ENCODE peak calls at places on chromosomes 5 and 9, in four cellular contexts. T is HCT116, A is SK-N-SH, H is HepG2. Y is an unnamed sample.

GRCh38 chr5:111735829-111736228 is 21.2 kb downstream of the NREP start:
- DNase-seq in A (no peak), T (no peak), H (no peak), Y (no peak)

GRCh38 chr9:29640507-29640906 is 2067.2 kb upstream of the C9orf72 start:
- DNase-seq in H (no peak), T (no peak), A (no peak), Y (no peak)

GRCh38 chr5:174828786-174829510 is 104.6 kb downstream of the MSX2 start:
- DNase-seq in T (no peak), A (no peak), H (no peak), Y (no peak)

GRCh38 chr9:88808019-88808656 is 183.1 kb upstream of the S1PR3 start:
- DNase-seq in A (peak; percentile 69), T (no peak), H (no peak), Y (no peak)

GRCh38 chr9:2086971-2087370 is 71.8 kb downstream of the SMARCA2 start:
- DNase-seq in T (no peak), A (no peak), H (no peak), Y (no peak)

GRCh38 chr9:38018964-38019602 is 49.9 kb downstream of the SHB start:
- DNase-seq in T (no peak), A (no peak), H (peak; percentile 63), Y (no peak)

GRCh38 chr5:159987031-159987674 is 21.8 kb upstream of the TTC1 start:
- DNase-seq in H (peak; percentile 34), T (peak; percentile 57), A (peak; percentile 81), Y (peak; percentile 70)

GRCh38 chr9:38181866-38182265 is 112.8 kb upstream of the SHB start:
- DNase-seq in A (no peak), H (no peak), T (no peak), Y (no peak)

GRCh38 chr5:161094411-161094810 is 242.4 kb upstream of the ATP10B start:
- DNase-seq in H (no peak), A (no peak), T (no peak), Y (no peak)

GRCh38 chr9:20593551-20593950 is 28.7 kb downstream of the MLLT3 start:
- DNase-seq in H (no peak), A (no peak), T (no peak), Y (no peak)

GRCh38 chr5:79236364-79236969 is 536 bp downstream of the JMY start:
- DNase-seq in T (no peak), H (no peak), A (peak; percentile 82), Y (peak; percentile 56)

GRCh38 chr5:139638090-139638735 is 9.9 kb upstream of the CXXC5 start:
- DNase-seq in T (no peak), A (peak; percentile 89), H (no peak), Y (peak; percentile 67)

GRCh38 chr5:142246263-142246662 is 78.6 kb downstream of the SPRY4 start:
- DNase-seq in H (peak; percentile 25), T (no peak), A (no peak), Y (no peak)

GRCh38 chr9:78786794-78787193 is 489.9 kb downstream of the PSAT1 start:
- DNase-seq in A (no peak), T (no peak), H (no peak), Y (no peak)

GRCh38 chr5:3833566-3833965 is 237.9 kb downstream of the IRX1 start:
- DNase-seq in H (no peak), A (no peak), T (no peak), Y (no peak)

GRCh38 chr5:116557669-116558271 is 16.9 kb downstream of the SEMA6A start:
- DNase-seq in H (peak; percentile 39), A (peak; percentile 38), T (no peak), Y (peak; percentile 28)

GRCh38 chr5:116273458-116274242 is 188.8 kb downstream of the COMMD10 start:
- DNase-seq in H (no peak), T (no peak), A (no peak), Y (no peak)

GRCh38 chr9:131470581-131470991 is 32.1 kb upstream of the POMT1 start:
- DNase-seq in H (no peak), A (no peak), T (no peak), Y (no peak)

GRCh38 chr5:77308154-77308960 is 97.9 kb downstream of the PDE8B start:
- DNase-seq in A (no peak), T (no peak), H (no peak), Y (no peak)

GRCh38 chr5:3351581-3352442 is 243.8 kb upstream of the IRX1 start:
- DNase-seq in A (no peak), T (no peak), H (no peak), Y (no peak)

GRCh38 chr5:132425009-132425937 is 55.8 kb downstream of the SLC22A5 start:
- DNase-seq in T (no peak), A (no peak), H (no peak), Y (peak; percentile 70)

GRCh38 chr5:151086905-151087360 is 6.1 kb upstream of the TNIP1 start:
- DNase-seq in H (no peak), T (no peak), A (no peak), Y (no peak)

GRCh38 chr9:18461496-18461895 is 12.5 kb upstream of the ADAMTSL1 start:
- DNase-seq in H (no peak), T (no peak), A (no peak), Y (no peak)

GRCh38 chr9:124390812-124391658 is 24.2 kb downstream of the PSMB7 start:
- DNase-seq in H (peak; percentile 70), A (no peak), T (no peak), Y (peak; percentile 32)

GRCh38 chr5:93583799-93584530 is 943 bp downstream of the NR2F1 start:
- DNase-seq in H (peak; percentile 32), A (peak; percentile 81), T (no peak), Y (no peak)

GRCh38 chr5:53350991-53351770 is 129.2 kb upstream of the FST start:
- DNase-seq in H (no peak), T (no peak), A (no peak), Y (no peak)

GRCh38 chr5:149002761-149003689 is 59.8 kb downstream of the SH3TC2 start:
- DNase-seq in A (no peak), H (no peak), T (no peak), Y (no peak)

GRCh38 chr5:176596689-176597416 is 13.1 kb downstream of the GPRIN1 start:
- DNase-seq in A (no peak), H (no peak), T (no peak), Y (no peak)

GRCh38 chr9:89887286-89887685 is 282.5 kb downstream of the GADD45G start:
- DNase-seq in T (no peak), A (no peak), H (no peak), Y (no peak)

GRCh38 chr5:5424736-5425135 is 2.3 kb downstream of the ICE1 start:
- DNase-seq in A (no peak), T (no peak), H (no peak), Y (no peak)

GRCh38 chr5:60959156-60959555 is 14.2 kb downstream of the NDUFAF2 start:
- DNase-seq in T (peak; percentile 21), A (peak; percentile 14), H (no peak), Y (no peak)

GRCh38 chr5:68432682-68433081 is 217.1 kb downstream of the PIK3R1 start:
- DNase-seq in H (no peak), A (no peak), T (peak; percentile 68), Y (no peak)

GRCh38 chr9:36136894-36137391 is 410 bp downstream of the GLIPR2 start:
- DNase-seq in H (no peak), T (no peak), A (peak; percentile 58), Y (no peak)
- TF ChIP-seq ELF1 in H (no peak), T (no peak), A (no peak), Y (no peak)

GRCh38 chr5:603081-603998 is 8.8 kb upstream of the CEP72 start:
- DNase-seq in T (no peak), A (no peak), H (no peak), Y (no peak)
- TF ChIP-seq ELF1 in T (no peak), A (no peak), H (no peak), Y (no peak)

DNA sequence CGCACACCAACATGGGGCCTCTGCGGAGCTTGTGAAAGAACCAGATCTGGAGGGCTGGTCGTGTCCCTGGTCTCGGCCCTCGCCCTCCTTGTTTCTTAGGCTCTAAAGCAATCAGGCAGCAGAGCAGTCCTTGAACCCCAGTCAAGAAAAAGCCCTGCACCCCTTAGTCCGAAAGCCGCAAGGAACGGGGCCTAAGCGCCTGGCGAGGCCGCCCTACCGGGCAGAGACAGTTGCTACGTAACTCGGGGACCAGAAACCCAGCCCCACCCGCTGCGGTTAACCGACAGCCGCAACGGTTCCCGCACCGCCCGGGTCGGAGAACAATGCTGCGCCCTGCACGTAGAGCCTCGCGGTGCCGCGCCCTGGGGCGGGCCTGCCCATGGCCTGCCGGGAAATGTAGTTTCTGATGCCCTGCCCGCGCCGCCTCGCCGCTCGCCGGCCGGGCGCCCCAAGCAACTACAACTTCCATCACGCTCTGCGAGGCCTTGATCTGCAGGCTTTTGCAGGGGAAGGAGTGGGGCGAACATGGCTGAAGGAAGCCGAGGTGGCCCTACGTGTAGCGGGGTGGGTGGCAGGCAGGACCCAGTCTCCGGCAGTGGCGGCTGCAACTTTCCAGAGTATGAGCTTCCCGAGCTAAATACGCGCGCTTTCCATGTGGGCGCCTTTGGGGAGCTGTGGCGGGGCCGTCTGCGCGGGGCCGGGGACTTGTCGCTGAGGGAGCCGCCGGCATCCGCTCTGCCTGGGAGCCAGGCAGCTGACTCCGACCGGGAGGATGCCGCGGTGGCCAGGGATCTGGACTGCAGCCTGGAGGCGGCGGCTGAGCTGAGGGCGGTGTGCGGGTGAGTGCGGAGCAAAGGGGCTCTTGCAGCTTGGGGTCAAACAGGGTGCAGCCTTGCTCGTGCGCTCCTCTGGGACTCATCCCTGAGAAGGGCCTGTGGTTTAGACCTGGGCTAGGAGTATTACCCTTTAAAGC is at the start of gene SNAPC3:
- DNase-seq in H (peak; percentile 88), A (peak; percentile 95), T (peak; percentile 83), Y (peak; percentile 93)
- TF ChIP-seq ELF1 in H (peak; percentile 70), A (peak; percentile 52), T (no peak), Y (no peak)

GRCh38 chr5:43802119-43802518 is 199.1 kb downstream of the NNT start:
- DNase-seq in A (no peak), T (no peak), H (no peak), Y (no peak)
- TF ChIP-seq ELF1 in A (no peak), T (no peak), H (no peak), Y (no peak)

DNA sequence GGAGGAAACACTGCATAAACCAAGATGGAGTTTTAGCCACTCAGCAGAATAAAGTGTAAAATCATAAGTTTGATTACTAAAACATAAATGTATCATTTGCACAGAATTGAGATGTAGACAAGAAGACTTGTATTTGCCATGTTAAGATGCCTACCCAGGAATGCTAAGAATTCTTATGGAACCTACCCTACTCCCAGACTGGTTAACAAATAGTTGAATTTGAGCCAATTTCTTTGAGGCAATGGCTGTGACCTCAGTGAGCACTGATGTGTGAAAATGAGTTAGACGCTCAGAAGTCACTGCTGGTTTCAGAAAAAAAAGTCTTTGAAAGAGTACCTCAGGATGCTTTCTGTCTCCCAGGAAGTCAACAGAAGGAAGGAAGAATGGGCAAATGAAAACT is 95.6 kb downstream of the ESM1 start:
- DNase-seq in H (no peak), A (no peak), T (no peak), Y (no peak)
- TF ChIP-seq ELF1 in H (no peak), A (no peak), T (no peak), Y (no peak)

DNA sequence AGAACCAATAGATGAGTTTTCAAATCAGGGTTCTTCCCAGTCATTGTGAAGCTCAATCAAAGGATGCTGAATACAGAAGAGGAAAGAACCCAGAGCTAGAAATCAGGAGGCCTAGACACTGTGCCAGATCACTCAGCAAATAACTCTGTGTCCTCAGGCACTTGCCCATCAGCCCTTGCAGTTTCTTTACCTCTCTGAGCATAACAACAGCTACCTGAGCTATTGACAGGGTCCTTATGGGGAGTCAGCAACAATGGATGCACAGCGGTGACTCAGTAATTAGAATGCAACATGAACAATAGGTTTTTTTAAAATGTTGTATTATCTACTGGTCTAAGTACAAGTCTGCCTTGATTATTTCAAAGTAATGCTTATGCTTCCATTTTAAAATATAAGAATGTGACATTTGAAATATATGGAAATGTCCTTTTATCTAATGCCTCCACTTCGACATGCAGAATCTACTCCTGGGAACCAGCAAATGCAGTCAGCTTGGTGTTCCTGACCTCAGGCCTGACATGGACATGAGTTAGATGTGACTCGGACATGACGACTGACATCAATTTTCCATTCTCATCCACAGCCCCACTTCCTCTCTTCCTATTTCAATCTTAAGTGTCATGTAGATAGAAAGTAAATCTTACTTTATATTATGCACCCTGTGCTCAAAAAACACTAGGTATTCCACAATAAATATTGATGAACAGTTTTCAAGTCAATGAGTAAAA is 155.0 kb downstream of the TLE1 start:
- DNase-seq in T (no peak), A (no peak), H (no peak), Y (no peak)
- TF ChIP-seq ELF1 in T (no peak), A (no peak), H (no peak), Y (no peak)